ENCODE peak calls at places on chromosomes 11 and 22, in four cellular contexts. J is K562, Y is A549, T is GM12878. A is an unnamed sample.

GRCh38 chr22:23497016-23497885 is 82.8 kb downstream of the IGLL1 start:
- DNase-seq in Y (no peak), T (no peak), J (no peak), A (no peak)

GRCh38 chr11:132914600-132914999 is 617.7 kb downstream of the OPCML start:
- DNase-seq in Y (no peak), T (no peak), J (no peak), A (no peak)

GRCh38 chr11:92605667-92606066 is 363.8 kb upstream of the MTNR1B start:
- DNase-seq in J (no peak), T (no peak), Y (no peak), A (no peak)

GRCh38 chr11:16603245-16603644 is 135.2 kb upstream of the C11orf58 start:
- DNase-seq in T (no peak), Y (no peak), J (peak; percentile 32), A (no peak)

GRCh38 chr22:25828422-25828821 is 86.4 kb downstream of the MYO18B start:
- DNase-seq in Y (no peak), J (no peak), T (no peak), A (no peak)

GRCh38 chr11:61795459-61795858 is 2.7 kb downstream of the FEN1 start:
- DNase-seq in Y (no peak), J (no peak), T (no peak), A (no peak)

GRCh38 chr22:45319319-45319675 is 9.6 kb downstream of the FAM118A start:
- DNase-seq in T (no peak), Y (no peak), J (no peak), A (no peak)

GRCh38 chr11:76077575-76078150 is 128.6 kb downstream of the WNT11 start:
- DNase-seq in T (no peak), Y (no peak), J (no peak), A (no peak)

GRCh38 chr11:86214710-86215109 is 29.8 kb upstream of the EED start:
- DNase-seq in Y (no peak), J (no peak), T (peak; percentile 91), A (no peak)

GRCh38 chr11:209275-210121 is 2.0 kb downstream of the RIC8A start:
- DNase-seq in Y (peak; percentile 28), J (no peak), T (no peak), A (no peak)

GRCh38 chr11:14713518-14714244 is 70.1 kb downstream of the PDE3B start:
- DNase-seq in T (no peak), J (no peak), Y (no peak), A (no peak)

GRCh38 chr11:89405629-89406028 is 85.5 kb downstream of the NOX4 start:
- DNase-seq in T (no peak), J (no peak), Y (no peak), A (no peak)

GRCh38 chr11:34680918-34681554 is 60.1 kb downstream of the EHF start:
- DNase-seq in Y (peak; percentile 71), T (no peak), J (no peak), A (peak; percentile 53)

GRCh38 chr11:134164490-134165370 is 59.0 kb downstream of the NCAPD3 start:
- DNase-seq in Y (no peak), J (no peak), T (no peak), A (peak; percentile 6)

GRCh38 chr11:121199516-121199915 is 93.1 kb upstream of the SC5D start:
- DNase-seq in Y (no peak), J (no peak), T (no peak), A (no peak)

GRCh38 chr22:24507742-24508141 is 12.6 kb downstream of the UPB1 start:
- DNase-seq in Y (no peak), T (no peak), J (no peak), A (no peak)

GRCh38 chr11:70268526-70268925 is 2.0 kb upstream of the PPFIA1 start:
- DNase-seq in T (no peak), Y (no peak), J (no peak), A (no peak)

GRCh38 chr11:115660072-115660805 is 156.0 kb upstream of the CADM1 start:
- DNase-seq in J (no peak), T (no peak), Y (no peak), A (no peak)

GRCh38 chr22:39559456-39560105 is 11.0 kb upstream of the CACNA1I start:
- DNase-seq in Y (no peak), J (peak; percentile 79), T (no peak), A (no peak)

GRCh38 chr22:50625131-50625567 is 2.8 kb downstream of the ARSA start:
- DNase-seq in Y (no peak), J (no peak), T (no peak), A (no peak)

GRCh38 chr22:50624347-50625130 is 3.4 kb downstream of the ARSA start:
- DNase-seq in Y (no peak), T (no peak), J (no peak), A (no peak)

GRCh38 chr22:50626856-50627451 is 998 bp downstream of the ARSA start:
- DNase-seq in T (no peak), Y (no peak), J (no peak), A (no peak)

GRCh38 chr22:50626314-50626855 is 1.6 kb downstream of the ARSA start:
- DNase-seq in Y (no peak), T (no peak), J (no peak), A (no peak)

DNA sequence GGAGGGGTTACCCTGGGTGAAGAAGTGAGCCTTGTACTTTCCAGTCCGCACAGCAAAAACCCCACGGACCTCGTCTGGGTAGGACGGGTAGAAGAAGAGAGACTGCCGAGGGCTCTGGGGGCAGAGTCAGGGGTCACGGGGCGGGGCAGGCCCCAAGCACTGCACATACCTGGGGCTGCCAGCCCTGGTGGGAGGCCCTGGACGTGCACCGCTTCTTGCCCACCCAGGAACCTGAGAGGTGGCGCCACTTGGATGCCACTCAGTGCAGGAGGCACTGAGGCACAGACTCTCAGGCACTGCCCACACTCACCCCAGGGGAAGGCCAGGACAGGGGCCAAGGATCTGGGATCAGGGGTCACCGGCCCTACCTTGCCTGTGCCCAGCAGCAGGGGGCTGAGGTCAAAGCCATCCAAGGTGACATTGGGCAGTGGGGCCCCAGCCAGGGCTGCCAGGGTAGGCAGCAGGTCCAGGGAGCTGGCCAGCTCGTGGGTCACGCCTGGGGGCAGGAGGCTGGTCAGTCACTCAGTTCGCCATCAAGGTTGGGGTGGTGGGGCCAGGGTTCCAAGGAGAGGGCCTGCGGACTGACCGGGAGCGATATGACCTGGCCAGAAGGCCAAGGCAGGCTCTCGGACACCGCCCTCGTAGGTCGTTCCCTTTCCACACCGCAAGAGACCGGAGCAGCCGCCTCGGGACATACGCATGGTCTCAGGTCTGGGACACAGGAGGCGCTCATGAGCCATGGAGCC is 2.2 kb downstream of the ARSA start:
- DNase-seq in T (no peak), J (no peak), Y (no peak), A (no peak)
- TF ChIP-seq CHD4 in T (no peak), J (no peak), Y (no peak), A (no peak)

DNA sequence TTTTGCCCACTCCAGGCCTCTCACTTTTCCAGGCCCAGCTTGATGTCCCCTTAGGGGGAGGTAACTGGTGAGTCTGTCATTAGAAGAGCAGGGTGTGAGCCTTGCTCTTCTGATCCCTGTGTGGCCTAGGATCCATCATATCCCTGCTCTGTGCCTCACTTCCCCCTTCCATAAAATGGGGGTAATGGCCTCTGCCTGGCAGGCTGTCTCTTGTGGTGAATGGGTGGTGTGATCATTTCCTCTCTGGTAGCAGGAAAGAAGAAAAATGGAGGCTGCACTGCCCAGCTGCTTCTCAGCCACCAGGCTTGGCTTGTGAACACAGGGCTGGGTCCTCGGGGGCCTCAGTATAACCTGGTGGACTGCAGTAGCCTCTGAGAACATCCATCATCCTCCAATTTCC is 5.6 kb downstream of the ARHGEF17 start:
- DNase-seq in Y (no peak), J (no peak), T (no peak), A (no peak)
- TF ChIP-seq CHD4 in Y (no peak), J (no peak), T (no peak), A (no peak)

GRCh38 chr11:68826726-68827125 is 15.0 kb downstream of the CPT1A start:
- DNase-seq in J (no peak), T (no peak), Y (no peak), A (no peak)

GRCh38 chr11:68822546-68822945 is 19.2 kb downstream of the CPT1A start:
- DNase-seq in Y (no peak), J (no peak), T (no peak), A (no peak)

GRCh38 chr11:68827733-68828132 is 14.0 kb downstream of the CPT1A start:
- DNase-seq in Y (no peak), J (no peak), T (no peak), A (peak; percentile 16)

GRCh38 chr11:68828155-68828931 is 13.4 kb downstream of the CPT1A start:
- DNase-seq in T (no peak), J (no peak), Y (no peak), A (no peak)

DNA sequence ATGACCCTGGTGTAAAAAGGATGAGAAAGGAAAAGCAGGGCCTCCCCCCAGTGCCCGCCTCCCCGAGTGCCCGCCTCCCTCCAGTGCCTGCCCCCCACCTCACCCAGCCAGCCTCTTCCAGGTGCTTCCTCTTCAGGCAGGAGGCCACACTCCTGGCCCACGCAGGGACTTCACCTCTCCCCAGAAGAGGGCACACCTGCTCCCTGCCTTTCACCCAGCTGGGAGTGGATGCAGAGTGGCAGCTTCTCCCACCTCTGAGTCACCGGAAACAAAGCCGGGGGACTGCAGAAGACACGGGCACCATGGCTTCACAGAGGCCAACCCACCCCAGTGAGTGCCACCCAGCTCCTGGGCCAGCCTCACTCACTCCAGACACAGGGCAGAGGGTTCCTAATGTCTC is 16.1 kb downstream of the CPT1A start:
- DNase-seq in T (no peak), Y (no peak), J (no peak), A (peak; percentile 58)
- TF ChIP-seq CHD4 in T (no peak), Y (no peak), J (no peak), A (no peak)

DNA sequence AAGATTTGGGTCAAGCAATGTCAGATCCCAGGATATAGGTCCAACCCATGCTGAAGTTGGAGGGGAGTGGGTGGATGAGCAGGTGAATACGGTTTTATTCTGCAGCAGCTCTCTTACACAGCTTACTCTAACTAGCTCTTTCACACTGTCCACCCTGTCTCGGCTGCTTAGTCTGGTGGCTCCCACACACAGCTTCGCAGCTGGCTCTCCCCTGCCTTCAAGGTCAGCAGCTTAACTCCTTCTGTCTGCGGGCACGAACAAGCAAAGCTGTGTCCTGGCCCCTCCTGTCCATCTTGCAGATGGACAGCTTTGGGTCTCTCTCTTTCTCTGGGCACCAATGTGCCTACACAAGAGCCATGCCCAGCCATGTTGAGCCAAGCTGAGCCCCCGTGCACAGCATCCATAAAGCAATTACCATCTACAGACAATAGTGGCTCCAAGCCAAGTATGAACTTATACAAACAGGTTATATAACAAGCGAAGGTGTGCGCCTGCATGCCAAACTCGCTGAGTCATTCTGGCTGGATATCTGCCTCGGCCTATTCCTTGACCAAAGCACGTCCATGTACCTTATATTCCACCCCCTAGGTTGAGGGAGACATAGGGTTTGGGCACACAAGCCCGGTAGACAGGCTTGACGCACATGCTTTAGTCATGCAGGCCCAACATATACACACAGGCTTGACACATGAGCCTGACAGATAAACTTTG is 1307.8 kb upstream of the RAG2 start:
- DNase-seq in T (no peak), Y (no peak), J (no peak), A (no peak)
- TF ChIP-seq CHD4 in T (no peak), Y (no peak), J (no peak), A (no peak)

GRCh38 chr11:68412593-68413475 is 47.7 kb upstream of the PPP6R3 start:
- DNase-seq in T (peak; percentile 85), J (no peak), Y (no peak), A (no peak)
- TF ChIP-seq CHD4 in T (no peak), J (no peak), Y (no peak), A (no peak)

GRCh38 chr22:20506543-20507252 is 712 bp upstream of the MED15 start:
- DNase-seq in T (no peak), Y (no peak), J (no peak), A (no peak)
- TF ChIP-seq CHD4 in T (no peak), Y (no peak), J (no peak), A (no peak)